ENCODE peak calls at places on chromosomes 5 and 9, in four cellular contexts. K is ovary, Z is tibial nerve, J is stomach. C is an unnamed sample.
A peak's percentile ranks its signal among the peaks of the same experiment; 100 is the strongest.

GRCh38 chr5:9249231-9249630 is 296.6 kb downstream of the SEMA5A start:
- DNase-seq in J (no peak), Z (no peak), K (no peak), C (no peak)

GRCh38 chr9:95206143-95206542 is 111.4 kb downstream of the FANCC start:
- DNase-seq in J (no peak), Z (no peak), K (no peak), C (no peak)

GRCh38 chr5:61182449-61182848 is 20.2 kb upstream of the SMIM15 start:
- DNase-seq in K (no peak), J (no peak), Z (no peak), C (no peak)

GRCh38 chr5:81067406-81067805 is 107.2 kb downstream of the RASGRF2 start:
- DNase-seq in J (no peak), Z (no peak), K (no peak), C (no peak)

GRCh38 chr5:39476466-39477215 is 51.9 kb upstream of the DAB2 start:
- DNase-seq in K (no peak), J (no peak), Z (no peak), C (no peak)

GRCh38 chr9:112790231-112790774 is 39.7 kb downstream of the SNX30 start:
- DNase-seq in J (no peak), Z (no peak), K (no peak), C (no peak)

GRCh38 chr5:136133416-136134383 is 1.1 kb downstream of the SMAD5 start:
- DNase-seq in Z (peak; percentile 26), K (peak; percentile 63), J (peak; percentile 68), C (peak; percentile 78)

GRCh38 chr5:160197341-160198147 is 31.8 kb upstream of the FABP6 start:
- DNase-seq in Z (no peak), J (no peak), K (peak; percentile 54), C (no peak)

GRCh38 chr9:129359162-129359811 is 181.2 kb upstream of the IER5L start:
- DNase-seq in K (no peak), J (no peak), Z (no peak), C (no peak)

GRCh38 chr5:74641778-74642542 is 1.4 kb upstream of the ENC1 start:
- DNase-seq in Z (peak; percentile 59), K (peak; percentile 53), J (peak; percentile 51), C (no peak)

GRCh38 chr5:149267241-149267973 is 4.3 kb upstream of the AFAP1L1 start:
- DNase-seq in J (no peak), K (no peak), Z (no peak), C (no peak)

GRCh38 chr9:131252120-131252519 is 24.2 kb downstream of the FAM78A start:
- DNase-seq in K (no peak), J (no peak), Z (no peak), C (no peak)

GRCh38 chr5:91383956-91384300 is 811 bp upstream of the ARRDC3 start:
- DNase-seq in J (no peak), Z (peak; percentile 33), K (peak; percentile 50), C (no peak)

GRCh38 chr9:18274693-18275092 is 199.3 kb upstream of the ADAMTSL1 start:
- DNase-seq in K (no peak), Z (no peak), J (no peak), C (no peak)

GRCh38 chr9:32399110-32399815 is 14.8 kb downstream of the ACO1 start:
- DNase-seq in K (no peak), J (no peak), Z (no peak), C (no peak)

GRCh38 chr5:135567661-135568060 is 11.1 kb downstream of the CXCL14 start:
- DNase-seq in J (no peak), Z (no peak), K (no peak), C (peak; percentile 42)

GRCh38 chr5:75089137-75089536 is 36.8 kb upstream of the GCNT4 start:
- DNase-seq in Z (no peak), J (no peak), K (no peak), C (no peak)

DNA sequence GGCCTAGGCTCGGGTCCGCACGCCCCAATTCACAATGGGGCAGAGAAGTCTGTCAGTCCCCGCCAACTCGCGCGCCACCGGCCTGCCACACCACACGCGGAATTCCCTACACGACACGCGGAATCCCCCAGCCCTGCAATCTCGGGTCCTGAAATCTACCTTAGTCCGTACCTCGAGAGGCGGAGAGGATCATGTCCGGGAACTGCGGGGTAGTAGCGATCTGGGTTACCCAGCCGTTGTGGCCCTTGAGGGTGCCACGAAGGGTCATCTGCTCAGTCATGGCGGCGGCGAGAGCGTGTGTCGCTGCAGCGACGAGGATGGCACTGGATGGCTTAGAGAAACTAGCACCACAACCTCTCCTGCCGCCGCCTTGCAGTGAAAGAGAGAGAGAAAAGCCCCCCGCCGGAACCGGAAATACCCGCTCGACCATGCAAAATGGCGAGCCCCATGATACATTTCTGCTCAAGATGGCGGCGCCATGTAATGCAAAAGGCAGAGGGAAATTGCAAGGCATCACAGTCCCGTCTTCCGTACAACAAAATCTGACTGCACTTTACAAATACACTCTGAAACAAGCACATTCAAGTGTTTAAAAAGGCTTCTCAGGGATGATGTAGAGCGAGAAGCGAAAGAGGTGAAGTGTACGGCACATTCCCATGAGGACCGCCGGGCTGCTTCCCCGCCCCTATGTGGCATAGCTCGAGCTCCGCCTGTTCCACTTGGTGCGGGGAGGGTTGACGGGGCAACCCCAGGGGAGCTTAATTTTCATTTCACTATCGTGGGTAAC is at the start of gene RACK1:
- DNase-seq in K (peak; percentile 89), Z (peak; percentile 86), J (peak; percentile 88), C (peak; percentile 93)
- TF ChIP-seq EP300 in K (no peak), Z (peak; percentile 90), J (no peak), C (no peak)

DNA sequence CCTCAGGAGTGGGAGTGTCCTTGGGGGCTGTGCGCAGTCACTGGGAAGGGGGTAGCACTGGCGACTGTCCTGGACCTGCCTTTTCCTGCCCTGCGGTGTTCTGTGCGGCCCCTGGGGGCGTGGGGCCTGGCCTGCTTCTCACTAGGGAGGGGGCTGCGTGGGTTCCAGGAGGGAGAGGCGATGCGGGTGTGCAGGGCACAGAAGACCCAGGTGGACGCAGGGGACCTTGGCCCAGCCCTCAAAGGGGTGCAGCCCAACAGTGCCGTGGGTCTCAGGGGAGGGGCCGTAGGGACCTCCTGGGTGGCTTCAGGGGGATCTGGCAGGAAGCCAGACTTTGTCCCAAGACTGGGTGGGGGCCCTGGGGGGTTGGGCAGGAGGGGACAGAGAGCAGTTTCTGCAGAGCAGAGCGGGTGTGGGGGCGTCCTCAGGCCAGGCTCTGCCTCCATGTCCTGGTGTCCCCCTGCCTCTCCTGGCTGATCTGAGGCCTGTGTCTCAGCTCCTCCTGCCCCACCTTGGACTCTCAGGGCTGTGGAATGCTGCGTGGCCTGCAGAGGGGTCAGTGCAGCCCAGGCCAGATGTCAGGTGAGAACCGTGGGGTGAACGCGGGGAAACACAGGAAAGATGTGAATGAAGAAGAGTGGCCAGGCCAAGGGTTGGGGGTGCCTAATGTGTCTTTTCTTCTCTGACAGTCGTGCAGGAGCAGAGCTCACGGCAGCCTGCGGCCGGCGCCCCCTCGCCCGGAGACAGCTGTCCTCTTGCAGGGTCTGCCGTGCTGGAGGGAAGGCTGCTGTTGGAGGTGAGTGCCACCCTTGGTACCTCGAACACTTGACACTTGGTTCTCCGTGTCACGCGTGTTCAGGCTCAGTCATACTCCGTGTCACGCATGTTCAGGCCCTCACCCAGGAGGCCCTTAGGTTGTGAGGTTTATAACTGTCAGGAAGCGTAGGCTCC is 54.7 kb downstream of the AHRR start:
- DNase-seq in J (peak; percentile 21), Z (no peak), K (no peak), C (peak; percentile 64)
- H3K36me3 ChIP-seq in J (no peaks in the 10 kb centered on the region), Z (no peaks in the 10 kb centered on the region), K (no peaks in the 10 kb centered on the region), C (no peaks in the 10 kb centered on the region)

DNA sequence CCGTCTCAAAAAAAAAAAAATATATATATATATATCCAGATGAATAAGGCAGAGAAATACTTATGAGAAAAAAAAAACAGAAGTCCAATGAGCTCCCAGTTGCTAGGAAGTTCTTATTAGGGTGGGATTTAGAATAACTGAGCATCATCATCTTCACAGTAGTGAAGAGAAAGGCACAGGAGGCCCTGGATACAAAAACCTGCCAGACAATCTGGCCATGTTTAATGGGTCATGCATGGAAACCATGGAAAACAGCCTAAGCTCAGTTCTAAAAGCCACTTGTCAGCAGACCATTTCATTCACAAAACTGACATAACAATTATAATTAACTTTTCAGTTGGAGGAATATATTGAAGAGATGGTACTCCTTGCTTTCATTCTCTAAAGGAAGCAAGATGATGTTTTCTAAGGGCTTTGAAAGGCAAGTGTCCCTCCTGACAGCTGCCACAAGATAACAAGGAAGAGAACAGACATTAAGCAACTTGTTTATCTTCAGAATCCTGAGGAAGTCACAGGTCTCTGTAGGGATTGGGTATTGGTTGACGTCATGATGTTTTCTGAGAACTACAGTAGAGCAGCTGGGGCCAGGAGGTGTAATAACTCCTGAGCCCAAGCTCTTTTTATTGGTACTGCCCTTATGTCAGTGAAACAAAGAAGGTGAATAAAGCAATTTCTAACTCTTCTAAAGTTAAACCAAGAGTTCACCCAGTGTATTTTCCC is 463.1 kb downstream of the DMAC1 start:
- DNase-seq in K (no peak), J (no peak), Z (peak; percentile 16), C (no peak)
- TF ChIP-seq EP300 in K (no peak), J (no peak), Z (peak; percentile 42), C (no peak)

DNA sequence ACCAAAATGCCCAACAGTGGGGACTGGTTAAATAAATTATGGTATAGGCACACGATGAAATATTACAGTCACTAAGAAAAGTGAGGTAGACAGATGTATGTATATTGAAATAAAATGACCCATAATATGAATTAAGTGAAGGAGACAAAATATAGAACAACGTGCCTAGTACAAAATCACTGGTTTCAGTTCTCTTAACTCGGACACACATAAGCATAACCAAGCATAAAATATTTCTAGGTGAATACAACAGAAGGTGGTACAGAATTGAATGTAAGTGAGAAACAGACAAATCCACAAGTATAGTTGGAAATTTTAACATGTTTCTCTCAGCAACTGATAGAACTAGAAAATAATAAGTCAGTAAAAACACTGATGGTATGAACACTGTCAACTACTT is 22.0 kb downstream of the PUM3 start:
- DNase-seq in Z (no peak), K (no peak), J (no peak), C (no peak)
- H3K36me3 ChIP-seq in Z (peaks cover 40% of the 10 kb centered on the region), K (no peaks in the 10 kb centered on the region), J (peaks cover 64% of the 10 kb centered on the region), C (no peaks in the 10 kb centered on the region)